ENCODE peak calls at places on chromosomes 11 and 22, in six cellular contexts. R is activated CD4-positive, alpha-beta T cell treated with anti-CD3 and anti-CD28 coated beads for 24 hours; T is substantia nigra; X is cardiac muscle cell; F is CD8-positive, alpha-beta memory T cell; Q is activated T-helper 1 cell treated with anti-CD3 and anti-CD28 coated beads, Interleukin-12 subunit alpha, Interleukin-12 subunit beta, Interleukin-2, Interleukin-4 antibody, amounts not matched to agents 30 ng/mL and 10 ng/mL and 1 ng/mL, durations not matched to agents 14 hours and 24 hours and 36 hours. H is an unnamed sample.

GRCh38 chr11:9219115-9219514 is 46.0 kb downstream of the DENND5A start:
- DNase-seq in X (no peak), R (no peak), T (no peak), Q (no peak), F (no peak), H (no peak)

GRCh38 chr22:46389081-46389480 is 53.6 kb downstream of the TRMU start:
- DNase-seq in X (no peak), Q (no peak), T (no peak), F (no peak), R (no peak), H (no peak)

GRCh38 chr22:48253136-48253535 is 1490.7 kb downstream of the TBC1D22A start:
- DNase-seq in R (no peak), F (no peak), T (no peak), Q (no peak), X (no peak), H (no peak)

GRCh38 chr22:38841211-38841610 is 2.6 kb downstream of the NPTXR start:
- DNase-seq in T (no peak), R (no peak), X (no peak), Q (no peak), F (no peak), H (no peak)

GRCh38 chr11:126647735-126648134 is 292.2 kb downstream of the ST3GAL4 start:
- DNase-seq in X (no peak), F (no peak), Q (no peak), T (no peak), R (no peak), H (no peak)

GRCh38 chr11:45646275-45646970 is 19.0 kb downstream of the CHST1 start:
- DNase-seq in F (no peak), T (no peak), R (no peak), X (no peak), Q (no peak), H (no peak)

GRCh38 chr11:19370100-19370861 is 129.5 kb upstream of the E2F8 start:
- DNase-seq in X (no peak), F (no peak), T (no peak), Q (no peak), R (no peak), H (no peak)

GRCh38 chr11:73838443-73839122 is 38.1 kb downstream of the COA4 start:
- DNase-seq in F (no peak), X (peak), R (no peak), Q (no peak), T (no peak), H (no peak)

GRCh38 chr22:27099896-27100295 is 442.5 kb downstream of the MIAT start:
- DNase-seq in X (no peak), R (no peak), T (no peak), Q (no peak), F (no peak), H (no peak)

GRCh38 chr11:1082728-1083620 is 8.3 kb downstream of the MUC2 start:
- DNase-seq in R (no peak), F (no peak), Q (no peak), X (no peak), T (no peak), H (no peak)

GRCh38 chr11:104653011-104653806 is 245.1 kb downstream of the CASP12 start:
- DNase-seq in Q (no peak), X (no peak), F (no peak), T (no peak), R (no peak), H (no peak)

GRCh38 chr11:104015649-104016415 is 20.6 kb upstream of the DDI1 start:
- DNase-seq in F (no peak), X (no peak), T (no peak), R (no peak), Q (no peak), H (no peak)

GRCh38 chr11:127252321-127252720 is 251.8 kb upstream of the KIRREL3 start:
- DNase-seq in X (no peak), Q (no peak), T (no peak), R (no peak), F (no peak), H (no peak)

GRCh38 chr22:26674211-26675190 is 17.1 kb downstream of the MIAT start:
- DNase-seq in X (no peak), T (no peak), F (no peak), Q (peak), R (no peak), H (no peak)

GRCh38 chr11:123587559-123587958 is 66.9 kb downstream of the SCN3B start:
- DNase-seq in T (no peak), F (no peak), R (no peak), X (no peak), Q (no peak), H (no peak)

GRCh38 chr11:15920856-15921629 is 435.3 kb downstream of the SOX6 start:
- DNase-seq in F (no peak), Q (no peak), R (no peak), X (peak), T (no peak), H (no peak)

GRCh38 chr22:37186228-37186996 is 1.6 kb downstream of the C1QTNF6 start:
- DNase-seq in F (peak), T (no peak), R (no peak), Q (peak), X (peak), H (no peak)